ENCODE peak calls at places on chromosomes 3 and 15, in six cellular contexts. V, I, K, T, A and C are unnamed samples.

GRCh38 chr3:56801151-56801596 is 575 bp downstream of the ARHGEF3 start:
- DNase-seq in V (no peak), I (no peak), K (no peak), T (peak; percentile 31), A (no peak), C (peak; percentile 25)

GRCh38 chr3:8518138-8518537 is 16.5 kb downstream of the LMCD1 start:
- DNase-seq in V (peak; percentile 83), I (peak; percentile 56), K (no peak), T (no peak), A (no peak), C (no peak)

GRCh38 chr15:56871180-56871579 is 47.3 kb upstream of the TCF12 start:
- DNase-seq in V (peak; percentile 54), I (peak; percentile 82), K (no peak), T (no peak), A (no peak), C (no peak)

GRCh38 chr15:57551717-57552677 is 39.7 kb upstream of the MYZAP start:
- DNase-seq in V (peak; percentile 70), I (peak; percentile 90), K (peak; percentile 68), T (peak; percentile 82), A (no peak), C (no peak)

GRCh38 chr15:41492597-41493204 is 973 bp upstream of the ITPKA start:
- DNase-seq in V (no peak), I (no peak), K (no peak), T (no peak), A (no peak), C (no peak)

GRCh38 chr3:194870394-194871110 is 184.9 kb downstream of the FAM43A start:
- DNase-seq in V (no peak), I (peak; percentile 50), K (no peak), T (no peak), A (no peak), C (no peak)

GRCh38 chr3:170751083-170751893 is 118.7 kb downstream of the RPL22L1 start:
- DNase-seq in V (peak; percentile 86), I (peak; percentile 95), K (no peak), T (no peak), A (no peak), C (no peak)

GRCh38 chr3:42700366-42701288 is 2.0 kb downstream of the HHATL start:
- DNase-seq in V (no peak), I (no peak), K (peak; percentile 26), T (peak; percentile 20), A (no peak), C (no peak)

GRCh38 chr15:23857028-23857641 is 170.0 kb upstream of the NDN start:
- DNase-seq in V (peak; percentile 1), I (peak; percentile 51), K (peak; percentile 55), T (peak; percentile 57), A (no peak), C (no peak)

GRCh38 chr3:49346797-49347251 is 7.0 kb upstream of the USP4 start:
- DNase-seq in V (peak; percentile 48), I (no peak), K (no peak), T (no peak), A (no peak), C (no peak)

GRCh38 chr3:194598771-194599557 is 34.3 kb downstream of the TMEM44 start:
- DNase-seq in V (peak; percentile 100), I (peak; percentile 99), K (no peak), T (no peak), A (no peak), C (no peak)

GRCh38 chr3:51559961-51560360 is 21.4 kb downstream of the RAD54L2 start:
- DNase-seq in V (no peak), I (no peak), K (no peak), T (no peak), A (no peak), C (no peak)

GRCh38 chr3:175941352-175941751 is 1082.2 kb downstream of the NAALADL2 start:
- DNase-seq in V (no peak), I (peak; percentile 8), K (no peak), T (peak; percentile 80), A (no peak), C (peak; percentile 16)

GRCh38 chr3:72255191-72255590 is 470.2 kb upstream of the PROK2 start:
- DNase-seq in V (no peak), I (no peak), K (no peak), T (no peak), A (no peak), C (no peak)

GRCh38 chr15:73024161-73024560 is 28.1 kb upstream of the NEO1 start:
- DNase-seq in V (no peak), I (no peak), K (no peak), T (no peak), A (no peak), C (no peak)

GRCh38 chr15:40104296-40104864 is 4.3 kb downstream of the BMF start:
- DNase-seq in V (no peak), I (no peak), K (no peak), T (no peak), A (no peak), C (no peak)

GRCh38 chr15:40108061-40108854 is 421 bp downstream of the BMF start:
- DNase-seq in V (no peak), I (peak; percentile 60), K (no peak), T (no peak), A (peak; percentile 28), C (peak; percentile 56)

GRCh38 chr15:40104865-40105516 is 3.7 kb downstream of the BMF start:
- DNase-seq in V (peak; percentile 73), I (peak; percentile 88), K (peak; percentile 97), T (peak; percentile 96), A (peak; percentile 71), C (peak; percentile 84)

GRCh38 chr15:40105517-40106202 is 3.0 kb downstream of the BMF start:
- DNase-seq in V (no peak), I (no peak), K (no peak), T (no peak), A (peak; percentile 55), C (peak; percentile 77)

DNA sequence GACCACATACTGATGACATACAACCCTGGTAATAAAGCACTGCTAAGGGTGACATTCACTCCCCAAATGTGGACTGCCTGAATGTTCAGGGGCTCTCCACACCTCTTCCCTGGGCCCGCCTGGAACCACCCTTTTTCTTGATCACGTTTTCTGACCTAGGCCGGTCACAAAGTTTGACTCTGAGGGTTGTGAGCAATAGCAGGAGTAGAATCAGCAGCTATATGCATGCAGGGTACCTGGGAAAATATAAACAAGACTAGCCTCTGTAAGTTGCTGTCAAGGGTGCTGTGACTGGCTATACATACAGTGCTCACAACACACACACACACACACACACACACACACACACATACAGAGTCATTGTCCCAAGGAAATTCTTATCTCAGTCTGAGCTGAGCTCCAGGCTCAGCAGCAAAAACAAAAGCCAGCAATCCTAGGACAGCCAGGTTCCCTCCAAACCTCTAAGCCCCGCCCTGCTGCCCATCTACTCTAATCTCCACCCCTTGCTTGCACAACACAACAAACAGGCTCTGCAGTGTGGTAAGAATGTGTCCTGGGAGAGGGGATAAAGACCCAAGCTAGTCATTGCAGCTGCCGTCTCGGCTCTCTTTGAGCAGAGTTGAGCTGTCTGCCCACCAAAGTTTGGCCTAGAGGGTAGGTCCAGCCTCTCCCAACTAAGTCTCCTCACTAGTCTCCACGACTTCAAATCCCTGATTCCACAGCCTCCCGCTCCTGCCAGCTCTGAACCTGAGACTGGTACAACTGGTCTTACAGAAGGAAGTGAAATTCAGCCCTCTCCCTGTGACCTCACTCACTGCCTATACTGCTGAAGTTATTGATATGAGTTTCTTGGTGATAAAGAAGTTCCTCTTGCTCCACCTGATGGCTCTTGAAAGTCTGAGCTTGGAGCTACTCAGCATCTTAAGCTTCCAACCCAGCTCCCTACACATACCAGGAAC is 2.2 kb downstream of the BMF start:
- DNase-seq in V (no peak), I (peak; percentile 88), K (no peak), T (peak; percentile 91), A (peak; percentile 69), C (peak; percentile 85)
- TF ChIP-seq CTCF in V (no peak), I (no peak), K (no peak), T (no peak), A (peak; percentile 34), C (no peak)

GRCh38 chr3:37974928-37975223 is 15.7 kb upstream of the VILL start:
- DNase-seq in V (no peak), I (no peak), K (no peak), T (no peak), A (no peak), C (no peak)
- TF ChIP-seq CTCF in V (no peak), I (no peak), K (no peak), T (no peak), A (no peak), C (no peak)

DNA sequence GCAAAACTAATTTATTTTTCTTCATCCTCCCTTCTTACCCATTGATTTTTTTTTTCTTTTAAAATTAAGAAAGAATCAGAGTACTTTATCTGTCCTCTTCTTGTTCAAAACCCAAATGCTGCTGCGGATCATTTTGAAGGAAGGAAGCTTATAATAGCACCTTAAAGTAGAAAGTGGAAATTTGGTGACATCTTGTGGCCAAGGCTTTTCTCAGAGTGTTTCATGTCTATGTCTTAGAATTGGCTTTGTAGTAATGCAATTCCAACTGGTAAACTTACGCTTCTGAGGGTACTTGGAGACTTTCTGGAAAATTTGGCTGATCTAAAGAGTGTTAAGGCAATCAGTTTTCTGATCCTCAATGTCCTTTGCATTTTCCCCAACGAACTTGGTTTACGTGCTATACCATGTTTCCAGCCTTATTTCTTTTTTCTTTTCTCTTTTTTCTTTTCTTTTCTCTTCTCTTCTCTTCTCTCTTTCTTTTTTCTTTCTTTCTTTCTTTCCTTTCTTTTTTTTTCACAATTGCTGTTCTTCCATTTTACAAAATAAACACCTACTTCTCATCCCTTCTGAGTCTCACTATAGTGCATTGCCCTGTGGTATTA is 30.7 kb downstream of the C3orf38 start:
- DNase-seq in V (peak; percentile 54), I (peak; percentile 70), K (no peak), T (no peak), A (peak; percentile 41), C (peak; percentile 40)
- TF ChIP-seq CTCF in V (peak; percentile 54), I (peak; percentile 49), K (no peak), T (peak; percentile 61), A (peak; percentile 50), C (peak; percentile 23)

GRCh38 chr3:13144163-13145023 is 71.2 kb upstream of the IQSEC1 start:
- DNase-seq in V (no peak), I (no peak), K (no peak), T (no peak), A (no peak), C (no peak)

GRCh38 chr3:13143381-13144004 is 70.3 kb upstream of the IQSEC1 start:
- DNase-seq in V (no peak), I (no peak), K (no peak), T (no peak), A (no peak), C (no peak)

GRCh38 chr3:13145826-13146642 is 72.8 kb upstream of the IQSEC1 start:
- DNase-seq in V (no peak), I (no peak), K (no peak), T (no peak), A (no peak), C (no peak)

GRCh38 chr3:13146643-13147143 is 73.5 kb upstream of the IQSEC1 start:
- DNase-seq in V (no peak), I (no peak), K (no peak), T (no peak), A (no peak), C (no peak)

DNA sequence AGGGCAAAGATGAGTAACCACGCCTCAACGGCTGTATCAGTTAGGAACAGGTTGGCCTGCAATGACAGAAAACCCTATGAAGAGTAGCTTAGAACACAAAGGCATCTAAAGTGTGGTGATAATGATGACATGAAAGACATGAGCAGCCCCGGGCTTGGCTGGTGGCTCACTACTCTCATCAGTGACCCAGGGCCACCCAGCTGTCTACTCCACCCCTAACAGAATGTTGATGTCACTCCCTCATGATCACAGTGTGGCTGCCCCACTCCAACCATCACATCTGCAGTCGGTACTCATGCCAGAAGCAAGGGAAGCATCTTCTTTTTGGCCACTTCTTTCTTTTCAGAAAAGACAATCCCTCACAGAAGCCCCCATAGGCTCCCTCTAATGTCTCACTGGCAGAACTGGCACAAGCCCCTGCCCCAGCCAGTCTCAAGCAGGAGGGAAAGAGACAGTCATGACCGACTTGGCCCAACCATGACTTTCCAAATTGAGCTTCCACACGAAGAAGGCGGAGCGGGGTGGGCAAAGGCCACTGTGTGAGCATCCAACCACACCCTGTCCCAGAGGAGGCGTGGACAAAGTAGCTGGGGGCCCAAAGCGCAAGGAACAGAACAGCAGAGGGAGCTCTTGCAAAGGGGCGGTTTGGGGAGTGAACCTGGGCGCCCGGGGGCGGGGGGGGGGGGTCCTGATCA is 72.0 kb upstream of the IQSEC1 start:
- DNase-seq in V (no peak), I (no peak), K (no peak), T (no peak), A (no peak), C (no peak)
- TF ChIP-seq CTCF in V (no peak), I (no peak), K (no peak), T (peak; percentile 51), A (no peak), C (no peak)